ENCODE peak calls at places on chromosome 12, in eight cellular contexts. One of them, this sample, is unnamed.

GRCh38 chr12:116454950-116455447 is 104.2 kb upstream of the MAP1LC3B2 start:
- DNase-seq in DMS 273 treated with DMSO at 0.1 percent for 48 hours: no peak
- DNase-seq in suprapubic skin: no peak
- DNase-seq in foreskin melanocyte: peak; percentile 40
- DNase-seq in GM04503: peak; percentile 89
- DNase-seq in NCI-H748 treated with DMSO at 0.1 percent for 48 hours: no peak
- DNase-seq in Panc1: peak; percentile 22
- DNase-seq in Ammon's horn: no peak
- DNase-seq in this sample: peak; percentile 91

GRCh38 chr12:25957898-25958253 is 606 bp upstream of the RASSF8 start:
- DNase-seq in DMS 273 treated with DMSO at 0.1 percent for 48 hours: no peak
- DNase-seq in suprapubic skin: no peak
- DNase-seq in foreskin melanocyte: no peak
- DNase-seq in GM04503: no peak
- DNase-seq in NCI-H748 treated with DMSO at 0.1 percent for 48 hours: no peak
- DNase-seq in Panc1: no peak
- DNase-seq in Ammon's horn: peak; percentile 47
- DNase-seq in this sample: no peak

GRCh38 chr12:131927110-131928079 is 1.7 kb upstream of the PUS1 start:
- DNase-seq in DMS 273 treated with DMSO at 0.1 percent for 48 hours: no peak
- DNase-seq in suprapubic skin: no peak
- DNase-seq in foreskin melanocyte: no peak
- DNase-seq in GM04503: no peak
- DNase-seq in NCI-H748 treated with DMSO at 0.1 percent for 48 hours: no peak
- DNase-seq in Panc1: no peak
- DNase-seq in Ammon's horn: no peak
- DNase-seq in this sample: no peak

GRCh38 chr12:69056743-69057515 is 124.0 kb upstream of the CPM start:
- DNase-seq in DMS 273 treated with DMSO at 0.1 percent for 48 hours: no peak
- DNase-seq in suprapubic skin: no peak
- DNase-seq in foreskin melanocyte: no peak
- DNase-seq in GM04503: peak; percentile 58
- DNase-seq in NCI-H748 treated with DMSO at 0.1 percent for 48 hours: no peak
- DNase-seq in Panc1: no peak
- DNase-seq in Ammon's horn: no peak
- DNase-seq in this sample: peak; percentile 56

GRCh38 chr12:67572492-67572891 is 76.1 kb upstream of the DYRK2 start:
- DNase-seq in DMS 273 treated with DMSO at 0.1 percent for 48 hours: no peak
- DNase-seq in suprapubic skin: no peak
- DNase-seq in foreskin melanocyte: no peak
- DNase-seq in GM04503: no peak
- DNase-seq in NCI-H748 treated with DMSO at 0.1 percent for 48 hours: no peak
- DNase-seq in Panc1: no peak
- DNase-seq in Ammon's horn: no peak
- DNase-seq in this sample: no peak

GRCh38 chr12:92424338-92424737 is 278.5 kb upstream of the PLEKHG7 start:
- DNase-seq in DMS 273 treated with DMSO at 0.1 percent for 48 hours: no peak
- DNase-seq in suprapubic skin: no peak
- DNase-seq in foreskin melanocyte: peak; percentile 51
- DNase-seq in GM04503: peak; percentile 35
- DNase-seq in NCI-H748 treated with DMSO at 0.1 percent for 48 hours: no peak
- DNase-seq in Panc1: no peak
- DNase-seq in Ammon's horn: no peak
- DNase-seq in this sample: peak; percentile 34

GRCh38 chr12:71731439-71732356 is 23.0 kb upstream of the RAB21 start:
- DNase-seq in DMS 273 treated with DMSO at 0.1 percent for 48 hours: no peak
- DNase-seq in suprapubic skin: no peak
- DNase-seq in foreskin melanocyte: no peak
- DNase-seq in GM04503: no peak
- DNase-seq in NCI-H748 treated with DMSO at 0.1 percent for 48 hours: no peak
- DNase-seq in Panc1: no peak
- DNase-seq in Ammon's horn: no peak
- DNase-seq in this sample: peak; percentile 13

GRCh38 chr12:123389560-123390351 is 5.8 kb downstream of the KMT5A start:
- DNase-seq in DMS 273 treated with DMSO at 0.1 percent for 48 hours: no peak
- DNase-seq in suprapubic skin: peak; percentile 78
- DNase-seq in foreskin melanocyte: no peak
- DNase-seq in GM04503: no peak
- DNase-seq in NCI-H748 treated with DMSO at 0.1 percent for 48 hours: no peak
- DNase-seq in Panc1: no peak
- DNase-seq in Ammon's horn: peak; percentile 12
- DNase-seq in this sample: peak; percentile 51

GRCh38 chr12:93583993-93584392 is 11.5 kb downstream of the SOCS2 start:
- DNase-seq in DMS 273 treated with DMSO at 0.1 percent for 48 hours: no peak
- DNase-seq in suprapubic skin: no peak
- DNase-seq in foreskin melanocyte: no peak
- DNase-seq in GM04503: no peak
- DNase-seq in NCI-H748 treated with DMSO at 0.1 percent for 48 hours: no peak
- DNase-seq in Panc1: no peak
- DNase-seq in Ammon's horn: no peak
- DNase-seq in this sample: no peak

GRCh38 chr12:52029686-52030085 is 21.6 kb upstream of the NR4A1 start:
- DNase-seq in DMS 273 treated with DMSO at 0.1 percent for 48 hours: peak; percentile 36
- DNase-seq in suprapubic skin: no peak
- DNase-seq in foreskin melanocyte: no peak
- DNase-seq in GM04503: no peak
- DNase-seq in NCI-H748 treated with DMSO at 0.1 percent for 48 hours: peak; percentile 43
- DNase-seq in Panc1: no peak
- DNase-seq in Ammon's horn: peak; percentile 73
- DNase-seq in this sample: peak; percentile 82

GRCh38 chr12:31835276-31835882 is 106.6 kb upstream of the AMN1 start:
- DNase-seq in DMS 273 treated with DMSO at 0.1 percent for 48 hours: no peak
- DNase-seq in suprapubic skin: no peak
- DNase-seq in foreskin melanocyte: no peak
- DNase-seq in GM04503: no peak
- DNase-seq in NCI-H748 treated with DMSO at 0.1 percent for 48 hours: no peak
- DNase-seq in Panc1: no peak
- DNase-seq in Ammon's horn: no peak
- DNase-seq in this sample: no peak

GRCh38 chr12:20507711-20508110 is 139.4 kb downstream of the PDE3A start:
- DNase-seq in DMS 273 treated with DMSO at 0.1 percent for 48 hours: no peak
- DNase-seq in suprapubic skin: no peak
- DNase-seq in foreskin melanocyte: no peak
- DNase-seq in GM04503: no peak
- DNase-seq in NCI-H748 treated with DMSO at 0.1 percent for 48 hours: no peak
- DNase-seq in Panc1: no peak
- DNase-seq in Ammon's horn: peak; percentile 10
- DNase-seq in this sample: peak; percentile 72

GRCh38 chr12:52874573-52875435 is 26.0 kb upstream of the KRT78 start:
- DNase-seq in DMS 273 treated with DMSO at 0.1 percent for 48 hours: no peak
- DNase-seq in suprapubic skin: no peak
- DNase-seq in foreskin melanocyte: no peak
- DNase-seq in GM04503: no peak
- DNase-seq in NCI-H748 treated with DMSO at 0.1 percent for 48 hours: no peak
- DNase-seq in Panc1: no peak
- DNase-seq in Ammon's horn: no peak
- DNase-seq in this sample: no peak

GRCh38 chr12:71865166-71865713 is 25.7 kb downstream of the TBC1D15 start:
- DNase-seq in DMS 273 treated with DMSO at 0.1 percent for 48 hours: no peak
- DNase-seq in suprapubic skin: no peak
- DNase-seq in foreskin melanocyte: peak; percentile 40
- DNase-seq in GM04503: peak; percentile 92
- DNase-seq in NCI-H748 treated with DMSO at 0.1 percent for 48 hours: no peak
- DNase-seq in Panc1: no peak
- DNase-seq in Ammon's horn: no peak
- DNase-seq in this sample: peak; percentile 81

GRCh38 chr12:27960822-27961221 is 11.7 kb downstream of the PTHLH start:
- DNase-seq in DMS 273 treated with DMSO at 0.1 percent for 48 hours: no peak
- DNase-seq in suprapubic skin: no peak
- DNase-seq in foreskin melanocyte: no peak
- DNase-seq in GM04503: no peak
- DNase-seq in NCI-H748 treated with DMSO at 0.1 percent for 48 hours: no peak
- DNase-seq in Panc1: no peak
- DNase-seq in Ammon's horn: no peak
- DNase-seq in this sample: peak; percentile 42

GRCh38 chr12:87596636-87597035 is 432.6 kb downstream of the C12orf50 start:
- DNase-seq in DMS 273 treated with DMSO at 0.1 percent for 48 hours: no peak
- DNase-seq in suprapubic skin: no peak
- DNase-seq in foreskin melanocyte: no peak
- DNase-seq in GM04503: no peak
- DNase-seq in NCI-H748 treated with DMSO at 0.1 percent for 48 hours: no peak
- DNase-seq in Panc1: no peak
- DNase-seq in Ammon's horn: no peak
- DNase-seq in this sample: no peak

GRCh38 chr12:89927226-89927698 is 218.6 kb upstream of the ATP2B1 start:
- DNase-seq in DMS 273 treated with DMSO at 0.1 percent for 48 hours: no peak
- DNase-seq in suprapubic skin: no peak
- DNase-seq in foreskin melanocyte: no peak
- DNase-seq in GM04503: no peak
- DNase-seq in NCI-H748 treated with DMSO at 0.1 percent for 48 hours: no peak
- DNase-seq in Panc1: no peak
- DNase-seq in Ammon's horn: peak; percentile 31
- DNase-seq in this sample: no peak

GRCh38 chr12:105369014-105369413 is 38.5 kb downstream of the C12orf75 start:
- DNase-seq in DMS 273 treated with DMSO at 0.1 percent for 48 hours: no peak
- DNase-seq in suprapubic skin: no peak
- DNase-seq in foreskin melanocyte: no peak
- DNase-seq in GM04503: peak; percentile 47
- DNase-seq in NCI-H748 treated with DMSO at 0.1 percent for 48 hours: no peak
- DNase-seq in Panc1: no peak
- DNase-seq in Ammon's horn: peak; percentile 20
- DNase-seq in this sample: peak; percentile 65

GRCh38 chr12:6533653-6534157 is 612 bp upstream of the GAPDH start:
- DNase-seq in DMS 273 treated with DMSO at 0.1 percent for 48 hours: peak; percentile 67
- DNase-seq in suprapubic skin: no peak
- DNase-seq in foreskin melanocyte: no peak
- DNase-seq in GM04503: no peak
- DNase-seq in NCI-H748 treated with DMSO at 0.1 percent for 48 hours: peak; percentile 77
- DNase-seq in Panc1: no peak
- DNase-seq in Ammon's horn: peak; percentile 94
- DNase-seq in this sample: peak; percentile 93

GRCh38 chr12:44127966-44128365 is 292.1 kb downstream of the TMEM117 start:
- DNase-seq in DMS 273 treated with DMSO at 0.1 percent for 48 hours: no peak
- DNase-seq in suprapubic skin: no peak
- DNase-seq in foreskin melanocyte: peak; percentile 24
- DNase-seq in GM04503: no peak
- DNase-seq in NCI-H748 treated with DMSO at 0.1 percent for 48 hours: no peak
- DNase-seq in Panc1: no peak
- DNase-seq in Ammon's horn: no peak
- DNase-seq in this sample: no peak

GRCh38 chr12:109777544-109777943 is 55.7 kb downstream of the TRPV4 start:
- DNase-seq in DMS 273 treated with DMSO at 0.1 percent for 48 hours: no peak
- DNase-seq in suprapubic skin: no peak
- DNase-seq in foreskin melanocyte: peak; percentile 63
- DNase-seq in GM04503: peak; percentile 6
- DNase-seq in NCI-H748 treated with DMSO at 0.1 percent for 48 hours: no peak
- DNase-seq in Panc1: no peak
- DNase-seq in Ammon's horn: no peak
- DNase-seq in this sample: no peak

GRCh38 chr12:59010948-59011347 is 90.6 kb upstream of the LRIG3 start:
- DNase-seq in DMS 273 treated with DMSO at 0.1 percent for 48 hours: no peak
- DNase-seq in suprapubic skin: no peak
- DNase-seq in foreskin melanocyte: no peak
- DNase-seq in GM04503: no peak
- DNase-seq in NCI-H748 treated with DMSO at 0.1 percent for 48 hours: no peak
- DNase-seq in Panc1: no peak
- DNase-seq in Ammon's horn: no peak
- DNase-seq in this sample: no peak

GRCh38 chr12:3293013-3293412 is 198.0 kb upstream of the PRMT8 start:
- DNase-seq in DMS 273 treated with DMSO at 0.1 percent for 48 hours: no peak
- DNase-seq in suprapubic skin: no peak
- DNase-seq in foreskin melanocyte: no peak
- DNase-seq in GM04503: no peak
- DNase-seq in NCI-H748 treated with DMSO at 0.1 percent for 48 hours: no peak
- DNase-seq in Panc1: no peak
- DNase-seq in Ammon's horn: no peak
- DNase-seq in this sample: no peak

GRCh38 chr12:116673713-116674112 is 64.2 kb downstream of the SPRING1 start:
- DNase-seq in DMS 273 treated with DMSO at 0.1 percent for 48 hours: no peak
- DNase-seq in suprapubic skin: no peak
- DNase-seq in foreskin melanocyte: no peak
- DNase-seq in GM04503: no peak
- DNase-seq in NCI-H748 treated with DMSO at 0.1 percent for 48 hours: no peak
- DNase-seq in Panc1: no peak
- DNase-seq in Ammon's horn: no peak
- DNase-seq in this sample: no peak

GRCh38 chr12:45547822-45548221 is 181.7 kb upstream of the ARID2 start:
- DNase-seq in DMS 273 treated with DMSO at 0.1 percent for 48 hours: no peak
- DNase-seq in suprapubic skin: no peak
- DNase-seq in foreskin melanocyte: no peak
- DNase-seq in GM04503: no peak
- DNase-seq in NCI-H748 treated with DMSO at 0.1 percent for 48 hours: no peak
- DNase-seq in Panc1: no peak
- DNase-seq in Ammon's horn: no peak
- DNase-seq in this sample: no peak

GRCh38 chr12:113407931-113408585 is 4.4 kb upstream of the SDS start:
- DNase-seq in DMS 273 treated with DMSO at 0.1 percent for 48 hours: no peak
- DNase-seq in suprapubic skin: no peak
- DNase-seq in foreskin melanocyte: no peak
- DNase-seq in GM04503: peak; percentile 34
- DNase-seq in NCI-H748 treated with DMSO at 0.1 percent for 48 hours: no peak
- DNase-seq in Panc1: no peak
- DNase-seq in Ammon's horn: peak; percentile 46
- DNase-seq in this sample: peak; percentile 51

GRCh38 chr12:24615967-24616411 is 332.9 kb downstream of the BCAT1 start:
- DNase-seq in DMS 273 treated with DMSO at 0.1 percent for 48 hours: no peak
- DNase-seq in suprapubic skin: no peak
- DNase-seq in foreskin melanocyte: no peak
- DNase-seq in GM04503: no peak
- DNase-seq in NCI-H748 treated with DMSO at 0.1 percent for 48 hours: no peak
- DNase-seq in Panc1: no peak
- DNase-seq in Ammon's horn: no peak
- DNase-seq in this sample: peak; percentile 57

GRCh38 chr12:75525263-75525662 is 13.9 kb upstream of the KRR1 start:
- DNase-seq in DMS 273 treated with DMSO at 0.1 percent for 48 hours: no peak
- DNase-seq in suprapubic skin: no peak
- DNase-seq in foreskin melanocyte: no peak
- DNase-seq in GM04503: no peak
- DNase-seq in NCI-H748 treated with DMSO at 0.1 percent for 48 hours: no peak
- DNase-seq in Panc1: no peak
- DNase-seq in Ammon's horn: no peak
- DNase-seq in this sample: peak; percentile 7

GRCh38 chr12:2294651-2295475 is 242.1 kb downstream of the CACNA1C start:
- DNase-seq in DMS 273 treated with DMSO at 0.1 percent for 48 hours: no peak
- DNase-seq in suprapubic skin: peak; percentile 86
- DNase-seq in foreskin melanocyte: no peak
- DNase-seq in GM04503: peak; percentile 72
- DNase-seq in NCI-H748 treated with DMSO at 0.1 percent for 48 hours: no peak
- DNase-seq in Panc1: no peak
- DNase-seq in Ammon's horn: no peak
- DNase-seq in this sample: no peak

GRCh38 chr12:62379026-62379722 is 87.5 kb upstream of the MON2 start:
- DNase-seq in DMS 273 treated with DMSO at 0.1 percent for 48 hours: no peak
- DNase-seq in suprapubic skin: no peak
- DNase-seq in foreskin melanocyte: no peak
- DNase-seq in GM04503: peak; percentile 18
- DNase-seq in NCI-H748 treated with DMSO at 0.1 percent for 48 hours: no peak
- DNase-seq in Panc1: no peak
- DNase-seq in Ammon's horn: no peak
- DNase-seq in this sample: no peak

GRCh38 chr12:91813701-91814100 is 331.9 kb downstream of the BTG1 start:
- DNase-seq in DMS 273 treated with DMSO at 0.1 percent for 48 hours: no peak
- DNase-seq in suprapubic skin: no peak
- DNase-seq in foreskin melanocyte: no peak
- DNase-seq in GM04503: no peak
- DNase-seq in NCI-H748 treated with DMSO at 0.1 percent for 48 hours: no peak
- DNase-seq in Panc1: no peak
- DNase-seq in Ammon's horn: no peak
- DNase-seq in this sample: no peak

GRCh38 chr12:28237423-28237822 is 47.2 kb downstream of the CCDC91 start:
- DNase-seq in DMS 273 treated with DMSO at 0.1 percent for 48 hours: no peak
- DNase-seq in suprapubic skin: no peak
- DNase-seq in foreskin melanocyte: peak; percentile 24
- DNase-seq in GM04503: no peak
- DNase-seq in NCI-H748 treated with DMSO at 0.1 percent for 48 hours: no peak
- DNase-seq in Panc1: no peak
- DNase-seq in Ammon's horn: no peak
- DNase-seq in this sample: no peak